ENCODE peak calls at places on chromosomes 2 and 18, in nine cellular contexts. G is A549, K is esophagus squamous epithelium, P is thyroid gland, D is NB4, F is uterus, C is IMR-90, B is HepG2, E is adrenal gland. U is an unnamed sample.
A peak's percentile ranks its signal among the peaks of the same experiment; 100 is the strongest.

GRCh38 chr2:9232886-9233285 is 26.3 kb downstream of the ASAP2 start:
- DNase-seq in G (no peak), K (no peak), P (no peak), D (peak; percentile 19), F (no peak), C (peak; percentile 41), B (peak; percentile 87), E (no peak), U (no peak)

GRCh38 chr2:159015174-159015573 is 46.7 kb downstream of the TANC1 start:
- DNase-seq in G (no peak), K (no peak), P (no peak), D (no peak), F (no peak), C (no peak), B (no peak), E (no peak), U (no peak)

GRCh38 chr2:38671946-38672345 is 6.0 kb downstream of the GALM start:
- DNase-seq in G (no peak), K (no peak), P (no peak), D (no peak), F (no peak), C (no peak), B (no peak), E (no peak), U (no peak)

GRCh38 chr2:42030196-42030759 is 17.5 kb upstream of the PKDCC start:
- DNase-seq in G (no peak), K (no peak), P (no peak), D (no peak), F (no peak), C (no peak), B (no peak), E (no peak), U (no peak)

GRCh38 chr2:19614066-19614465 is 255.6 kb upstream of the OSR1 start:
- DNase-seq in G (no peak), K (no peak), P (no peak), D (no peak), F (no peak), C (peak; percentile 16), B (no peak), E (no peak), U (no peak)

GRCh38 chr2:8517850-8518480 is 163.9 kb upstream of the ID2 start:
- DNase-seq in G (no peak), K (no peak), P (no peak), D (no peak), F (no peak), C (no peak), B (no peak), E (no peak), U (no peak)

GRCh38 chr2:148751907-148752306 is 107.4 kb downstream of the EPC2 start:
- DNase-seq in G (no peak), K (no peak), P (no peak), D (no peak), F (no peak), C (no peak), B (no peak), E (no peak), U (no peak)

GRCh38 chr2:214676421-214677089 is 132.9 kb downstream of the BARD1 start:
- DNase-seq in G (no peak), K (no peak), P (no peak), D (no peak), F (no peak), C (no peak), B (no peak), E (no peak), U (no peak)

GRCh38 chr2:30385327-30385726 is 61.7 kb upstream of the LCLAT1 start:
- DNase-seq in G (no peak), K (no peak), P (peak; percentile 71), D (peak; percentile 12), F (no peak), C (peak; percentile 63), B (no peak), E (no peak), U (no peak)

GRCh38 chr2:203870481-203870880 is 2.9 kb downstream of the CTLA4 start:
- DNase-seq in G (no peak), K (no peak), P (no peak), D (no peak), F (no peak), C (no peak), B (no peak), E (no peak), U (no peak)

GRCh38 chr2:209578394-209579006 is 154.7 kb downstream of the MAP2 start:
- DNase-seq in G (no peak), K (no peak), P (no peak), D (no peak), F (no peak), C (no peak), B (no peak), E (no peak), U (no peak)

GRCh38 chr2:37829202-37829601 is 95.9 kb upstream of the RMDN2 start:
- DNase-seq in G (no peak), K (no peak), P (peak; percentile 9), D (peak; percentile 95), F (peak; percentile 36), C (peak; percentile 98), B (no peak), E (no peak), U (peak; percentile 47)

GRCh38 chr2:96860065-96861029 is 2.5 kb upstream of the ANKRD39 start:
- DNase-seq in G (no peak), K (no peak), P (no peak), D (no peak), F (no peak), C (no peak), B (no peak), E (no peak), U (no peak)

GRCh38 chr2:136917281-136917680 is 151.9 kb downstream of the THSD7B start:
- DNase-seq in G (no peak), K (no peak), P (no peak), D (no peak), F (no peak), C (no peak), B (no peak), E (no peak), U (no peak)

GRCh38 chr2:30287190-30287589 is 55.9 kb downstream of the LBH start:
- DNase-seq in G (no peak), K (no peak), P (no peak), D (no peak), F (no peak), C (no peak), B (no peak), E (no peak), U (no peak)

GRCh38 chr2:200077838-200078237 is 122.5 kb downstream of the MAIP1 start:
- DNase-seq in G (no peak), K (no peak), P (no peak), D (no peak), F (no peak), C (peak; percentile 88), B (no peak), E (no peak), U (no peak)
- H3K4me3 ChIP-seq in G (no peak overlapping the region), K (no peak overlapping the region), P (no peak overlapping the region), D (no peak overlapping the region), F (no peak overlapping the region), C (no peak overlapping the region), B (no peak overlapping the region), E (no peak overlapping the region), U (no peak overlapping the region)

GRCh38 chr2:155266109-155266508 is 567.6 kb downstream of the KCNJ3 start:
- DNase-seq in G (no peak), K (no peak), P (no peak), D (no peak), F (no peak), C (no peak), B (no peak), E (no peak), U (no peak)

DNA sequence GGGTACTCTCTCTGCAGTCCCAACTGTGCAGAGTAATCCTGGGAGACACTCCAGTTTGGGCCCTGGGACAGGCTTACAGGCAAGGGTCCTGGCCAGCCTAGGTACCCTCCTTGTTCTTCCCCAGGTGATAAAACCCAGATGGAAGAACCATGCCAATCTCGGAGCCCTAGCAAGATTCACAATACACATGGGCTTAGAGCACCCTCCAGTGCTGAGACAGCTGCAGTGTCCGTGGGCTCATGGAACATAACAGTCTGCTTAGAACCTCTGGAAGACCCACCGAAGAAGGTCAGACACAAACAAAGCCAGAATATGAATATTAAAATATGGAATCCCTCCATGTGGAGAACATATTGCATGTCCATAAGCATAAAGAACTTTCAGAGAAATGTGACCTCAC is 568.1 kb downstream of the KCNJ3 start:
- DNase-seq in G (no peak), K (no peak), P (no peak), D (peak; percentile 5), F (no peak), C (no peak), B (no peak), E (no peak), U (no peak)
- TF ChIP-seq CTCF in G (no peak), K (no peak), P (no peak), D (peak; percentile 16), F (no peak), C (no peak), B (peak; percentile 59), E (no peak), U (no peak)

GRCh38 chr2:231057590-231057989 is 923 bp downstream of the PSMD1 start:
- DNase-seq in G (no peak), K (no peak), P (no peak), D (no peak), F (no peak), C (peak; percentile 31), B (no peak), E (no peak), U (no peak)

GRCh38 chr2:231058761-231059550 is 2.3 kb downstream of the PSMD1 start:
- DNase-seq in G (no peak), K (no peak), P (no peak), D (no peak), F (no peak), C (peak; percentile 22), B (no peak), E (no peak), U (no peak)

GRCh38 chr2:231059756-231060155 is 3.1 kb downstream of the PSMD1 start:
- DNase-seq in G (no peak), K (no peak), P (no peak), D (no peak), F (no peak), C (peak; percentile 38), B (no peak), E (no peak), U (no peak)

GRCh38 chr2:231052494-231053451 is 3.9 kb upstream of the PSMD1 start:
- DNase-seq in G (peak; percentile 66), K (peak; percentile 15), P (peak; percentile 73), D (peak; percentile 91), F (peak; percentile 79), C (peak; percentile 77), B (peak; percentile 84), E (peak; percentile 79), U (peak; percentile 51)

GRCh38 chr2:231056453-231057416 is at the start of gene PSMD1:
- DNase-seq in G (peak; percentile 87), K (peak; percentile 75), P (peak; percentile 90), D (peak; percentile 96), F (peak; percentile 93), C (peak; percentile 93), B (peak; percentile 91), E (peak; percentile 92), U (peak; percentile 88)
- TF ChIP-seq POLR2A in G (peak; percentile 63), K (peak; percentile 32), P (peak; percentile 45), D (peak; percentile 36), F (peak; percentile 33), C (peak; percentile 86), B (peak; percentile 86), E (no peak), U (no peak)

GRCh38 chr18:50819727-50820378 is at the start of gene MRO:
- DNase-seq in G (peak; percentile 59), K (peak; percentile 33), P (peak; percentile 88), D (peak; percentile 86), F (peak; percentile 81), C (peak; percentile 60), B (peak; percentile 58), E (peak; percentile 82), U (peak; percentile 72)
- H3K4me3 ChIP-seq in G (peak within 1 kb of the TSS; percentile 47), K (peak within 1 kb of the TSS; percentile 1), P (peak within 1 kb of the TSS; percentile 17), D (peak within 1 kb of the TSS; percentile 46), F (peak within 1 kb of the TSS; percentile 37), C (peak within 1 kb of the TSS; percentile 26), B (peak within 1 kb of the TSS; percentile 38), E (peak within 1 kb of the TSS; percentile 23), U (no peak within 1 kb of the TSS)

GRCh38 chr2:4992226-4992625 is 700.0 kb upstream of the SOX11 start:
- DNase-seq in G (no peak), K (no peak), P (no peak), D (no peak), F (no peak), C (no peak), B (no peak), E (no peak), U (no peak)
- TF ChIP-seq CTCF in G (no peak), K (no peak), P (no peak), D (no peak), F (no peak), C (no peak), B (no peak), E (no peak), U (no peak)

U was measured in lower leg skin.